ENCODE peak calls at places on chromosomes 12 and 14, in five cellular contexts. X, M, R, C and W are unnamed samples.

GRCh38 chr12:63206908-63207307 is 55.9 kb upstream of the AVPR1A start:
- DNase-seq in X (no peak), M (no peak), R (no peak), C (no peak), W (no peak)

GRCh38 chr14:93269341-93270068 is 62.4 kb downstream of the UBR7 start:
- DNase-seq in X (no peak), M (peak), R (no peak), C (no peak), W (no peak)

GRCh38 chr12:62332598-62332997 is 72.4 kb downstream of the USP15 start:
- DNase-seq in X (no peak), M (no peak), R (no peak), C (no peak), W (no peak)

GRCh38 chr14:58501214-58501816 is 73.8 kb downstream of the KIAA0586 start:
- DNase-seq in X (no peak), M (peak), R (no peak), C (no peak), W (no peak)

GRCh38 chr14:32259368-32260013 is 56.4 kb upstream of the RNU6-8 start:
- DNase-seq in X (no peak), M (peak), R (no peak), C (no peak), W (no peak)

GRCh38 chr14:92470215-92470614 is 43.4 kb upstream of the RIN3 start:
- DNase-seq in X (no peak), M (no peak), R (no peak), C (no peak), W (no peak)

GRCh38 chr12:57001448-57001906 is 4.9 kb downstream of the ZBTB39 start:
- DNase-seq in X (peak), M (peak), R (peak), C (peak), W (peak)

GRCh38 chr14:58785741-58786140 is 148.0 kb downstream of the DACT1 start:
- DNase-seq in X (no peak), M (no peak), R (no peak), C (no peak), W (no peak)

GRCh38 chr14:71322660-71323250 is 415.5 kb downstream of the PCNX1 start:
- DNase-seq in X (no peak), M (peak), R (no peak), C (no peak), W (no peak)

GRCh38 chr14:63938198-63939005 is 85.6 kb downstream of the SYNE2 start:
- DNase-seq in X (no peak), M (no peak), R (no peak), C (no peak), W (no peak)

GRCh38 chr14:31263485-31264133 is 56.0 kb upstream of the HECTD1 start:
- DNase-seq in X (peak), M (no peak), R (peak), C (peak), W (no peak)

GRCh38 chr14:83777516-83777915 is 1752.4 kb upstream of the FLRT2 start:
- DNase-seq in X (no peak), M (no peak), R (no peak), C (no peak), W (no peak)

GRCh38 chr12:92593734-92594402 is 108.9 kb upstream of the PLEKHG7 start:
- DNase-seq in X (peak), M (no peak), R (no peak), C (peak), W (peak)

GRCh38 chr12:42483534-42483857 is 106.0 kb downstream of the PRICKLE1 start:
- DNase-seq in X (peak), M (peak), R (no peak), C (no peak), W (peak)

GRCh38 chr12:42603246-42603645 is 13.7 kb upstream of the PRICKLE1 start:
- DNase-seq in X (no peak), M (no peak), R (no peak), C (no peak), W (no peak)

GRCh38 chr12:22971247-22971646 is 346.3 kb downstream of the ETNK1 start:
- DNase-seq in X (no peak), M (no peak), R (no peak), C (no peak), W (no peak)

GRCh38 chr12:105899589-105899988 is 239.2 kb downstream of the NUAK1 start:
- DNase-seq in X (no peak), M (no peak), R (no peak), C (no peak), W (no peak)

GRCh38 chr12:88575361-88575959 is 4.8 kb downstream of the KITLG start:
- DNase-seq in X (no peak), M (no peak), R (no peak), C (no peak), W (no peak)

GRCh38 chr14:38197761-38198345 is 9.9 kb upstream of the SSTR1 start:
- DNase-seq in X (no peak), M (no peak), R (no peak), C (no peak), W (no peak)
- TF ChIP-seq POLR2AphosphoS5 in X (no peak), M (no peak), R (no peak), C (no peak), W (no peak)

DNA sequence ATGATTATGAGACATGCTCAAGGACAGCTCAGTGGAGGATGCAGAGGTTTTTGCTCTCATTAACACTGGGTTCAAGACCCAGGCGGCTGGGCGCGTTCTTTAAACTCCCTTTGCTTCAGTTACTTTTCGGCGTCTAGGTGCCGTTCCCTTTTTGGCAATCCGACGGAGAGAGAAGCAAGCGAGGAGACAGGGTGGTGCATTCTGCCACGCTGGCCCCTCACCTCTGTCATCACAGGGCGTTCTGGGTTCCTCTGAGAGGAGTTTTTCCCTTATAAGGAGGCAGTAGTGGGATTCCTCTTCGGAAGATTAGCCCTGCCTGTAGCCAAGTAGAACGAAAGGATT is 9.0 kb upstream of the NEMF start:
- DNase-seq in X (peak), M (peak), R (no peak), C (peak), W (no peak)
- TF ChIP-seq POLR2AphosphoS5 in X (no peak), M (no peak), R (peak), C (peak), W (peak)

GRCh38 chr12:64650762-64651161 is 40.5 kb downstream of the RASSF3 start:
- DNase-seq in X (peak), M (no peak), R (no peak), C (peak), W (no peak)
- TF ChIP-seq POLR2AphosphoS5 in X (peak), M (no peak), R (no peak), C (no peak), W (no peak)

GRCh38 chr14:96051642-96052540 is 12.7 kb downstream of the C14orf132 start:
- DNase-seq in X (no peak), M (peak), R (no peak), C (peak), W (no peak)

GRCh38 chr14:96049932-96050331 is 10.8 kb downstream of the C14orf132 start:
- DNase-seq in X (no peak), M (no peak), R (no peak), C (no peak), W (no peak)

GRCh38 chr14:96051231-96051630 is 12.1 kb downstream of the C14orf132 start:
- DNase-seq in X (no peak), M (no peak), R (no peak), C (no peak), W (no peak)

GRCh38 chr14:96042218-96042930 is 3.2 kb downstream of the C14orf132 start:
- DNase-seq in X (no peak), M (no peak), R (no peak), C (no peak), W (no peak)

GRCh38 chr14:96047101-96047500 is 7.9 kb downstream of the C14orf132 start:
- DNase-seq in X (no peak), M (no peak), R (no peak), C (no peak), W (no peak)
- TF ChIP-seq POLR2AphosphoS5 in X (no peak), M (no peak), R (no peak), C (no peak), W (no peak)

GRCh38 chr14:49944501-49944900 is 51.6 kb downstream of the ARF6 start:
- DNase-seq in X (no peak), M (no peak), R (no peak), C (no peak), W (no peak)

GRCh38 chr14:49950275-49951250 is 57.7 kb downstream of the ARF6 start:
- DNase-seq in X (peak), M (no peak), R (no peak), C (peak), W (no peak)

GRCh38 chr14:49942090-49942489 is 49.2 kb downstream of the ARF6 start:
- DNase-seq in X (no peak), M (no peak), R (no peak), C (no peak), W (no peak)

GRCh38 chr14:49945448-49946319 is 52.8 kb downstream of the ARF6 start:
- DNase-seq in X (no peak), M (no peak), R (no peak), C (no peak), W (no peak)

DNA sequence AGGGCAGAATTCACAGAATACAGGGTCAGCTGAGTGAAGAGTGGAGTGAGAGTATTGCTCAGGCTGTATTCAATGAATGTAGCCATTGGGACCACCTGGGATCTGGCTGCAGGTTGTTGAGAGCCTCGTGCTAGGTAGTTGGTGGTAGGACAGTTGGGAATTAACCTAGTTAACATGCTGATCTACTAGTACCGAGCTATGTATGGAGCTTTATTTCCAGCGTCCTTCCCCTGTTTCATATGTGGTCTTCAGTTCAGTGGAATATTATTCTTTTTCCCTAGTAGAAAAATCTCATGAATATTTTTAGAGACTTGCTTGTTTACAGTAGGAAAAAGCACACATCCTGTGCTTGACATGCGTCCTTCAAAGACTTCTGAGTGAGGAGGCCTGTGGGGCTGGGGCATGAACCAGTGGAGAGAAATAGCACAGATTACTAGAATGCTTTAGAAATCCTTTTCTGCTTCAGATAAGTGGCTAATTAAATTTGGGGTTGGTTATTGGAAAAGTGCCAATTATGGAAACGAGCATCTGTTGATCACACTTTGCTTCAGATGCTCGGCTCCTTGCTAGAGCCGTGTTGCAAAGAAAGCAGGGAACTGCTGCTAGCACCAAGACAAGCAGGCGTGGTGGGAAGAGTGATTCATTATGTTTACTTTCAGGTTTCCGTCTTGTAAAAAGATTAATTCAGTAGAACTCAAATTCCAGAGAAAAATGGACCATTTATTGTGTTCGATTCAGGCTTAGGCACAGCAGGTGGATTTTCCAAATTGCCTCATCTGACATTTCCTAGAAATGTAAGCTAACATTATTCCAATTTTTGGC is 53.6 kb downstream of the ARF6 start:
- DNase-seq in X (peak), M (peak), R (no peak), C (peak), W (no peak)
- TF ChIP-seq POLR2AphosphoS5 in X (peak), M (no peak), R (no peak), C (no peak), W (no peak)

GRCh38 chr12:109961612-109962011 is 34.6 kb downstream of the GIT2 start:
- DNase-seq in X (no peak), M (no peak), R (no peak), C (no peak), W (no peak)
- TF ChIP-seq POLR2AphosphoS5 in X (no peak), M (no peak), R (no peak), C (no peak), W (no peak)